ENCODE peak calls at places on chromosomes 16 and 17, in four cellular contexts. T, K, H and G are unnamed samples. For H3K9me3, the result is how much of the 10 kb centered on the place peaks cover.

GRCh38 chr17:6514371-6514770 is 42.0 kb downstream of the PITPNM3 start:
- DNase-seq in T (no peak), K (no peak), H (no peak), G (no peak)

GRCh38 chr16:86602521-86602920 is 24.2 kb downstream of the FOXL1 start:
- DNase-seq in T (no peak), K (no peak), H (no peak), G (no peak)

GRCh38 chr17:43917348-43918025 is 10.2 kb upstream of the MPP2 start:
- DNase-seq in T (no peak), K (peak), H (no peak), G (peak)

GRCh38 chr16:10988164-10988803 is 43.9 kb downstream of the CLEC16A start:
- DNase-seq in T (peak), K (no peak), H (no peak), G (peak)

GRCh38 chr17:68955181-68955841 is at the start of gene ABCA8:
- DNase-seq in T (no peak), K (peak), H (no peak), G (no peak)

GRCh38 chr16:4021070-4021779 is 95.0 kb downstream of the ADCY9 start:
- DNase-seq in T (no peak), K (no peak), H (no peak), G (no peak)

GRCh38 chr17:81544281-81544974 is 7.7 kb downstream of the FAAP100 start:
- DNase-seq in T (no peak), K (no peak), H (no peak), G (no peak)

GRCh38 chr16:2205967-2206313 is 686 bp downstream of the MLST8 start:
- DNase-seq in T (no peak), K (no peak), H (peak), G (no peak)

GRCh38 chr17:77453613-77454559 is 313.1 kb downstream of the SEC14L1 start:
- DNase-seq in T (no peak), K (peak), H (no peak), G (no peak)

GRCh38 chr16:55009581-55009980 is 78.9 kb downstream of the IRX5 start:
- DNase-seq in T (no peak), K (no peak), H (no peak), G (no peak)

GRCh38 chr17:1736348-1737281 is 6.1 kb upstream of the SERPINF2 start:
- DNase-seq in T (peak), K (no peak), H (peak), G (peak)

GRCh38 chr17:49738456-49739163 is 25.3 kb downstream of the FAM117A start:
- DNase-seq in T (no peak), K (no peak), H (no peak), G (no peak)

GRCh38 chr16:57382535-57383275 is 10.4 kb downstream of the CX3CL1 start:
- DNase-seq in T (no peak), K (no peak), H (no peak), G (no peak)

GRCh38 chr16:22252317-22252716 is 44.9 kb upstream of the POLR3E start:
- DNase-seq in T (no peak), K (no peak), H (no peak), G (no peak)

GRCh38 chr17:5877948-5878347 is 192.2 kb upstream of the WSCD1 start:
- DNase-seq in T (no peak), K (no peak), H (no peak), G (no peak)

GRCh38 chr16:89031715-89032659 is 55.0 kb upstream of the CBFA2T3 start:
- DNase-seq in T (no peak), K (no peak), H (no peak), G (no peak)

GRCh38 chr17:48100591-48101011 is 677 bp downstream of the CBX1 start:
- DNase-seq in T (peak), K (peak), H (peak), G (peak)

GRCh38 chr16:48608871-48609452 is 1.0 kb downstream of the N4BP1 start:
- DNase-seq in T (no peak), K (no peak), H (peak), G (no peak)

GRCh38 chr17:52035336-52035915 is 123.1 kb downstream of the CA10 start:
- DNase-seq in T (no peak), K (no peak), H (no peak), G (no peak)

GRCh38 chr17:48619821-48620496 is 4.9 kb upstream of the HOXB8 start:
- DNase-seq in T (no peak), K (no peak), H (no peak), G (no peak)

GRCh38 chr16:22923491-22923890 is 109.5 kb downstream of the HS3ST2 start:
- DNase-seq in T (no peak), K (no peak), H (no peak), G (no peak)

GRCh38 chr16:68005786-68006286 is 6.6 kb upstream of the DPEP2 start:
- DNase-seq in T (no peak), K (no peak), H (no peak), G (no peak)

GRCh38 chr17:49836111-49837030 is 11.5 kb downstream of the TAC4 start:
- DNase-seq in T (peak), K (no peak), H (no peak), G (no peak)

GRCh38 chr17:57875109-57876022 is 25.5 kb upstream of the MRPS23 start:
- DNase-seq in T (peak), K (peak), H (peak), G (peak)

GRCh38 chr17:70204431-70204830 is 35.1 kb downstream of the KCNJ2 start:
- DNase-seq in T (no peak), K (no peak), H (no peak), G (no peak)
- H3K9me3 ChIP-seq in T (under half), K (under half), H (under half), G (under half)

GRCh38 chr17:8186446-8186786 is 3.6 kb downstream of the BORCS6 start:
- DNase-seq in T (no peak), K (no peak), H (no peak), G (no peak)

GRCh38 chr17:8189041-8189710 is 804 bp downstream of the BORCS6 start:
- DNase-seq in T (no peak), K (no peak), H (no peak), G (no peak)

GRCh38 chr17:8186787-8187516 is 3.0 kb downstream of the BORCS6 start:
- DNase-seq in T (peak), K (peak), H (peak), G (peak)

GRCh38 chr17:8188408-8188839 is 1.6 kb downstream of the BORCS6 start:
- DNase-seq in T (no peak), K (no peak), H (no peak), G (no peak)

GRCh38 chr17:8187517-8188407 is 2.2 kb downstream of the BORCS6 start:
- DNase-seq in T (peak), K (peak), H (peak), G (peak)
- H3K27ac ChIP-seq in T (peak), K (peak), H (peak), G (peak)

GRCh38 chr17:41707803-41708669 is 4.1 kb upstream of the GAST start:
- DNase-seq in T (no peak), K (no peak), H (no peak), G (no peak)

GRCh38 chr17:41702712-41703111 is 9.4 kb upstream of the GAST start:
- DNase-seq in T (no peak), K (no peak), H (no peak), G (no peak)

GRCh38 chr17:41710472-41711090 is 1.6 kb upstream of the GAST start:
- DNase-seq in T (no peak), K (no peak), H (no peak), G (no peak)

GRCh38 chr17:41705271-41705991 is 6.7 kb upstream of the GAST start:
- DNase-seq in T (no peak), K (no peak), H (no peak), G (peak)
- H3K4me3 ChIP-seq in T (no peak), K (no peak), H (no peak), G (no peak)

GRCh38 chr17:22514315-22514714 is 822.0 kb downstream of the KCNJ18 start:
- DNase-seq in T (no peak), K (no peak), H (no peak), G (no peak)

GRCh38 chr17:22512997-22513538 is 820.7 kb downstream of the KCNJ18 start:
- DNase-seq in T (no peak), K (no peak), H (peak), G (peak)

GRCh38 chr17:22515599-22515998 is 823.3 kb downstream of the KCNJ18 start:
- DNase-seq in T (no peak), K (no peak), H (no peak), G (no peak)

GRCh38 chr17:22516861-22517636 is 824.7 kb downstream of the KCNJ18 start:
- DNase-seq in T (no peak), K (no peak), H (no peak), G (no peak)

DNA sequence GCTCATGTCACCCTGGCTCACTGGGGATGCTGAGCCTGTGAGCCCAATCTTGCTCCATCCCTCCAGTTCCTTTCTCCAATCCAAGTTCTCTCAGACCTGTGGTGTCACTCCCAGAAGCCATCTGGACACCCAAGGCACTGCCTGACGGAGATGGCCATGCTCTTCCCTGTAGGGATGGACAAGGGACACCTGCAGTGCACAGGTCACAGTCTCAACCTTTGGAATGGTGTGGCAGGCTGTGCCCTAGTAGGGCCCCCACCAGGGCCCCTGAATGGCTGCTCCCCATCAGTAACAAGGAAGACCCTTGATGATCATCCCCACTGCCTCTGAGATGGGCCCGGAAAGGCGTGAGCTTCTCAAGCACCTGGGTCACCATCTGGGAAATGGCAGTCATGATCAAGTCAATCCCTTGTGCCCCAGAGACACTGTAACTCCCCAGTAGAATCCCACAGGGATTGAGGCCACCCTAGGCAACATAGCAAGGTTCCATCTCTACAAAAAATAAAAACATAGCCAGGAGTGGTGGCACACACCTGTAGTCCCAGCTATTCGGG is 822.5 kb downstream of the KCNJ18 start:
- DNase-seq in T (no peak), K (no peak), H (no peak), G (no peak)
- H3K9me3 ChIP-seq in T (under half), K (under half), H (under half), G (under half)